ENCODE peak calls at places on chromosomes 11 and 22, in four cellular contexts. One of them, this sample, is unnamed.

GRCh38 chr22:47120399-47120798 is 357.9 kb downstream of the TBC1D22A start:
- DNase-seq in endothelial cell of umbilical vein: no peak
- DNase-seq in breast epithelium: peak
- DNase-seq in cardiac muscle cell: no peak
- DNase-seq in this sample: no peak

GRCh38 chr11:16924826-16925494 is 89.3 kb downstream of the PLEKHA7 start:
- DNase-seq in endothelial cell of umbilical vein: no peak
- DNase-seq in breast epithelium: peak
- DNase-seq in cardiac muscle cell: peak
- DNase-seq in this sample: peak

GRCh38 chr11:59011672-59012071 is 72.4 kb downstream of the GLYATL1 start:
- DNase-seq in endothelial cell of umbilical vein: no peak
- DNase-seq in breast epithelium: no peak
- DNase-seq in cardiac muscle cell: peak
- DNase-seq in this sample: no peak

GRCh38 chr11:78784321-78785061 is 209.8 kb upstream of the NARS2 start:
- DNase-seq in endothelial cell of umbilical vein: no peak
- DNase-seq in breast epithelium: no peak
- DNase-seq in cardiac muscle cell: no peak
- DNase-seq in this sample: no peak

GRCh38 chr11:127454856-127455255 is 454.3 kb upstream of the KIRREL3 start:
- DNase-seq in endothelial cell of umbilical vein: no peak
- DNase-seq in breast epithelium: no peak
- DNase-seq in cardiac muscle cell: no peak
- DNase-seq in this sample: no peak

GRCh38 chr11:126477526-126478275 is 122.2 kb downstream of the ST3GAL4 start:
- DNase-seq in endothelial cell of umbilical vein: no peak
- DNase-seq in breast epithelium: no peak
- DNase-seq in cardiac muscle cell: no peak
- DNase-seq in this sample: no peak

GRCh38 chr22:50059185-50059880 is 1.2 kb upstream of the TTLL8 start:
- DNase-seq in endothelial cell of umbilical vein: peak
- DNase-seq in breast epithelium: no peak
- DNase-seq in cardiac muscle cell: peak
- DNase-seq in this sample: no peak

GRCh38 chr22:39129746-39130145 is 22.7 kb downstream of the CBX7 start:
- DNase-seq in endothelial cell of umbilical vein: no peak
- DNase-seq in breast epithelium: no peak
- DNase-seq in cardiac muscle cell: no peak
- DNase-seq in this sample: no peak

GRCh38 chr11:134260503-134260902 is 7.1 kb downstream of the ACAD8 start:
- DNase-seq in endothelial cell of umbilical vein: no peak
- DNase-seq in breast epithelium: no peak
- DNase-seq in cardiac muscle cell: no peak
- DNase-seq in this sample: no peak

GRCh38 chr22:38201371-38201717 is 450 bp upstream of the MAFF start:
- DNase-seq in endothelial cell of umbilical vein: no peak
- DNase-seq in breast epithelium: no peak
- DNase-seq in cardiac muscle cell: no peak
- DNase-seq in this sample: no peak

GRCh38 chr11:97364047-97364446 is 974.2 kb downstream of the JRKL start:
- DNase-seq in endothelial cell of umbilical vein: peak
- DNase-seq in breast epithelium: no peak
- DNase-seq in cardiac muscle cell: no peak
- DNase-seq in this sample: no peak

GRCh38 chr22:37137131-37137530 is 12.6 kb downstream of the IL2RB start:
- DNase-seq in endothelial cell of umbilical vein: no peak
- DNase-seq in breast epithelium: no peak
- DNase-seq in cardiac muscle cell: no peak
- DNase-seq in this sample: no peak

GRCh38 chr11:19018901-19019300 is 41.6 kb downstream of the MRGPRX2 start:
- DNase-seq in endothelial cell of umbilical vein: no peak
- DNase-seq in breast epithelium: no peak
- DNase-seq in cardiac muscle cell: peak
- DNase-seq in this sample: no peak

GRCh38 chr11:32333335-32333991 is 101.9 kb downstream of the WT1 start:
- DNase-seq in endothelial cell of umbilical vein: peak
- DNase-seq in breast epithelium: peak
- DNase-seq in cardiac muscle cell: peak
- DNase-seq in this sample: peak

GRCh38 chr11:73430326-73430725 is 54.1 kb downstream of the RELT start:
- DNase-seq in endothelial cell of umbilical vein: no peak
- DNase-seq in breast epithelium: no peak
- DNase-seq in cardiac muscle cell: no peak
- DNase-seq in this sample: no peak

GRCh38 chr11:32154275-32154674 is 63.4 kb downstream of the RCN1 start:
- DNase-seq in endothelial cell of umbilical vein: peak
- DNase-seq in breast epithelium: no peak
- DNase-seq in cardiac muscle cell: no peak
- DNase-seq in this sample: no peak

GRCh38 chr11:68200639-68201038 is 12.5 kb downstream of the KMT5B start:
- DNase-seq in endothelial cell of umbilical vein: no peak
- DNase-seq in breast epithelium: no peak
- DNase-seq in cardiac muscle cell: no peak
- DNase-seq in this sample: no peak

GRCh38 chr11:68977781-68978625 is 2.8 kb downstream of the MRGPRD start:
- DNase-seq in endothelial cell of umbilical vein: no peak
- DNase-seq in breast epithelium: peak
- DNase-seq in cardiac muscle cell: no peak
- DNase-seq in this sample: peak

GRCh38 chr22:42994917-42995562 is 19.9 kb downstream of the PACSIN2 start:
- DNase-seq in endothelial cell of umbilical vein: peak
- DNase-seq in breast epithelium: no peak
- DNase-seq in cardiac muscle cell: peak
- DNase-seq in this sample: peak

GRCh38 chr11:78714539-78714938 is 139.9 kb upstream of the NARS2 start:
- DNase-seq in endothelial cell of umbilical vein: no peak
- DNase-seq in breast epithelium: no peak
- DNase-seq in cardiac muscle cell: no peak
- DNase-seq in this sample: no peak

GRCh38 chr11:15665368-15665871 is 550.7 kb downstream of the INSC start:
- DNase-seq in endothelial cell of umbilical vein: no peak
- DNase-seq in breast epithelium: no peak
- DNase-seq in cardiac muscle cell: no peak
- DNase-seq in this sample: no peak

GRCh38 chr11:73315288-73316020 is 7.4 kb downstream of the ARHGEF17 start:
- DNase-seq in endothelial cell of umbilical vein: no peak
- DNase-seq in breast epithelium: no peak
- DNase-seq in cardiac muscle cell: no peak
- DNase-seq in this sample: no peak

DNA sequence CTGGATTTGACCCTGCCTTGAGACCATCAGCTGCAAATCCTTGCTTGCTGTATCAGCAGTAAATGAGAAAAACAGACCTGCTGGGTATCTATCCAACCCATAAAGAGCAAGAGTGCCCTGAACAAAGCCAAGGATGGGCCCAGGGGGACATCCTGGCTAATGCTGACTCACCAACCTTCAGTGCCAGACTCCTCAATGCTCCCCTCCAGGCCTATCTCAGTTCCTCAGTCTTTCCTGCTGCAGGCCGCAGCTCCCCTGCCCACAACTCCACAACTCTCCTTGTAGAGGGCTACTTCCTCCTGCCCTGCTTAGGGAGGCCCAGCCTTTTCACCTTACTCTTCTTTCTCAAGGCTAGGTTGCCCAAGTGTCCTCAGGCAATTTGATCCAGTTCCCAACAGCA is 2.6 kb downstream of the LAMTOR1 start:
- DNase-seq in endothelial cell of umbilical vein: peak
- DNase-seq in breast epithelium: no peak
- DNase-seq in cardiac muscle cell: no peak
- DNase-seq in this sample: peak
- H3K27ac ChIP-seq in endothelial cell of umbilical vein: no peak
- H3K27ac ChIP-seq in breast epithelium: peak
- H3K27ac ChIP-seq in cardiac muscle cell: no peak
- H3K27ac ChIP-seq in this sample: peak

GRCh38 chr11:46099973-46100335 is 21.3 kb downstream of the PHF21A start:
- DNase-seq in endothelial cell of umbilical vein: no peak
- DNase-seq in breast epithelium: no peak
- DNase-seq in cardiac muscle cell: no peak
- DNase-seq in this sample: no peak
- H3K4me3 ChIP-seq in endothelial cell of umbilical vein: no peak
- H3K4me3 ChIP-seq in breast epithelium: no peak
- H3K4me3 ChIP-seq in cardiac muscle cell: no peak
- H3K4me3 ChIP-seq in this sample: peak

GRCh38 chr11:118915941-118916841 is 9.5 kb downstream of the BCL9L start:
- DNase-seq in endothelial cell of umbilical vein: no peak
- DNase-seq in breast epithelium: no peak
- DNase-seq in cardiac muscle cell: no peak
- DNase-seq in this sample: no peak

GRCh38 chr11:118915396-118915795 is 10.3 kb downstream of the BCL9L start:
- DNase-seq in endothelial cell of umbilical vein: no peak
- DNase-seq in breast epithelium: no peak
- DNase-seq in cardiac muscle cell: no peak
- DNase-seq in this sample: no peak

GRCh38 chr11:118918128-118918685 is 7.5 kb downstream of the BCL9L start:
- DNase-seq in endothelial cell of umbilical vein: peak
- DNase-seq in breast epithelium: peak
- DNase-seq in cardiac muscle cell: no peak
- DNase-seq in this sample: peak

GRCh38 chr11:118917488-118918127 is 8.1 kb downstream of the BCL9L start:
- DNase-seq in endothelial cell of umbilical vein: no peak
- DNase-seq in breast epithelium: no peak
- DNase-seq in cardiac muscle cell: no peak
- DNase-seq in this sample: peak

GRCh38 chr11:118916842-118917388 is 8.8 kb downstream of the BCL9L start:
- DNase-seq in endothelial cell of umbilical vein: no peak
- DNase-seq in breast epithelium: no peak
- DNase-seq in cardiac muscle cell: peak
- DNase-seq in this sample: no peak
- H3K27ac ChIP-seq in endothelial cell of umbilical vein: no peak
- H3K27ac ChIP-seq in breast epithelium: peak
- H3K27ac ChIP-seq in cardiac muscle cell: peak
- H3K27ac ChIP-seq in this sample: peak

DNA sequence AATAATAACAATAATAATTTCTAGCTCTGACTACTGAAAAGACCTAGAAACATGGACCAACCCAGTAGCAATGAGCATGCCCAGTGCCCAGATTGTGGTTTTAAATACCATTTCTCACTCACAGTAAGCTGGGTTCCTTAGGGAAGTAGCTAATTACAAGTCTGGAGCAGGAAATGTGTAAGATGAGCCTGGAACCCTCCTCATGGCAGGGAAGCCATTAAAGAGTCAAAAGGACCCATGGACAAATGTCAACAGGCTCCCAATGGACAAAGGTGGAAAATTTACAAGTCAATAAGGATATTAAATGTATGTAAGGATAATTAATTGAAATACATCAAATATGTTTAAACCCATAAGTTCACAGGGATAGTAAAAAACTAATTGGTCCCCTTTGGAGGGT is 10.6 kb upstream of the CSNK2A3 start:
- DNase-seq in endothelial cell of umbilical vein: no peak
- DNase-seq in breast epithelium: no peak
- DNase-seq in cardiac muscle cell: no peak
- DNase-seq in this sample: no peak
- H3K4me3 ChIP-seq in endothelial cell of umbilical vein: no peak
- H3K4me3 ChIP-seq in breast epithelium: no peak
- H3K4me3 ChIP-seq in cardiac muscle cell: no peak
- H3K4me3 ChIP-seq in this sample: no peak

DNA sequence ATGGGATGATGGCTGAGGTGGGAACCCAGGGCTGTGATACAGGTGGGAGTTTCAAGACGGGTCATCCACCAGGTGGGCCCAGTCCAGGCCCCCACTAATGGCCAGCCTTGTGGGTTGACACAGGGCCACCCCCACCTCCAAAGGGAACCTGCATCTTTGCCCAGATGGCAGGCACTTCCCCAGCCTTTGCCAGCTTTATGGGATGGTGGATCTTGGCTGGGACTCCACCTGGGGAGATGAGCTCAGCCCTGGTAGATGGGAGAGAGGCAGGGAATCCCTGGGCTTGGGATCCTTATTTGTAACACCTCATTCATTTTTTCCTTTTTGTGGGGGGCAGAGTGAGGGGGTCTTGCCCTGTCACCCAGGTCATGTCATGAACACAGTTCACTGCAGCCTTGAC is 33.4 kb downstream of the CD82 start:
- DNase-seq in endothelial cell of umbilical vein: no peak
- DNase-seq in breast epithelium: no peak
- DNase-seq in cardiac muscle cell: no peak
- DNase-seq in this sample: no peak
- H3K27ac ChIP-seq in endothelial cell of umbilical vein: no peak
- H3K27ac ChIP-seq in breast epithelium: no peak
- H3K27ac ChIP-seq in cardiac muscle cell: no peak
- H3K27ac ChIP-seq in this sample: no peak

GRCh38 chr22:20551805-20552449 is 44.5 kb downstream of the MED15 start:
- DNase-seq in endothelial cell of umbilical vein: peak
- DNase-seq in breast epithelium: no peak
- DNase-seq in cardiac muscle cell: no peak
- DNase-seq in this sample: no peak
- H3K4me3 ChIP-seq in endothelial cell of umbilical vein: no peak
- H3K4me3 ChIP-seq in breast epithelium: no peak
- H3K4me3 ChIP-seq in cardiac muscle cell: no peak
- H3K4me3 ChIP-seq in this sample: no peak

DNA sequence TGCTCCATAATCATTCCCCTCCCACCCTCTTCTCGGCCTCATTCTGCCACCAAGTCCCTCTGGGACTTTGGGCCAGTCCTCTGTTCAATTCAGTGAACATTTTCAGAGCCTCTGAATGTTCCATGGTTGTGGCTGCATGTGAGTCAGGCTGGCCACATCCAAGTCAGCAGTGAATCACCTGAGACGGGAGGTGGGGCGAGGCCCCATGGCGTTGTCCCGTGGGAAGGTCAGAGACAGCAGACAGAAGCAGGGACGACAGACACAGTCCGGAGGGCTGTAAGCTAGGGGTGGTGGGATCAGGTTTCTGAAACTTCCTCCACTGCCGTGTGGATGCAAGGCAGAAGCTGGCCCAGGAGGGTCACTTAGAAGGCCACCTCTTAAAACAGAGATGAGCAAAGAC is 324.8 kb downstream of the MN1 start:
- DNase-seq in endothelial cell of umbilical vein: no peak
- DNase-seq in breast epithelium: peak
- DNase-seq in cardiac muscle cell: peak
- DNase-seq in this sample: no peak
- H3K27ac ChIP-seq in endothelial cell of umbilical vein: no peak
- H3K27ac ChIP-seq in breast epithelium: peak
- H3K27ac ChIP-seq in cardiac muscle cell: no peak
- H3K27ac ChIP-seq in this sample: no peak

GRCh38 chr11:23974046-23974445 is 522.8 kb upstream of the LUZP2 start:
- DNase-seq in endothelial cell of umbilical vein: no peak
- DNase-seq in breast epithelium: no peak
- DNase-seq in cardiac muscle cell: no peak
- DNase-seq in this sample: no peak
- H3K4me3 ChIP-seq in endothelial cell of umbilical vein: no peak
- H3K4me3 ChIP-seq in breast epithelium: no peak
- H3K4me3 ChIP-seq in cardiac muscle cell: no peak
- H3K4me3 ChIP-seq in this sample: no peak

GRCh38 chr22:23306438-23306921 is 126.2 kb downstream of the BCR start:
- DNase-seq in endothelial cell of umbilical vein: peak
- DNase-seq in breast epithelium: peak
- DNase-seq in cardiac muscle cell: no peak
- DNase-seq in this sample: peak
- H3K27ac ChIP-seq in endothelial cell of umbilical vein: peak
- H3K27ac ChIP-seq in breast epithelium: peak
- H3K27ac ChIP-seq in cardiac muscle cell: no peak
- H3K27ac ChIP-seq in this sample: peak

This sample was measured in lower lobe of right lung.